ENCODE peak calls at places on chromosome 14, in five cellular contexts. Q is foreskin fibroblast, M is upper lobe of left lung, O is cardiac fibroblast, H is lung. D is an unnamed sample.
A peak's percentile ranks its signal among the peaks of the same experiment; 100 is the strongest.

GRCh38 chr14:68418192-68419118 is 374.4 kb downstream of the ZFP36L1 start:
- DNase-seq in Q (no peak), M (no peak), O (no peak), H (no peak), D (no peak)

GRCh38 chr14:99326041-99326710 is 54.2 kb upstream of the BCL11B start:
- DNase-seq in Q (no peak), M (no peak), O (no peak), H (peak; percentile 5), D (peak; percentile 54)

GRCh38 chr14:23667134-23667533 is 31.0 kb downstream of the DHRS2 start:
- DNase-seq in Q (no peak), M (no peak), O (no peak), H (no peak), D (no peak)

GRCh38 chr14:34699873-34700621 is 14.3 kb downstream of the CFL2 start:
- DNase-seq in Q (peak; percentile 87), M (no peak), O (peak; percentile 91), H (no peak), D (no peak)

GRCh38 chr14:99731536-99732435 is 47.7 kb downstream of the CYP46A1 start:
- DNase-seq in Q (no peak), M (peak; percentile 17), O (no peak), H (no peak), D (no peak)

GRCh38 chr14:44873536-44873935 is 88.2 kb downstream of the KLHL28 start:
- DNase-seq in Q (no peak), M (no peak), O (no peak), H (no peak), D (no peak)

GRCh38 chr14:67733609-67734008 is 31.9 kb downstream of the RDH12 start:
- DNase-seq in Q (no peak), M (no peak), O (no peak), H (no peak), D (no peak)

GRCh38 chr14:89625208-89625987 is 208.4 kb upstream of the FOXN3 start:
- DNase-seq in Q (no peak), M (no peak), O (peak; percentile 15), H (no peak), D (no peak)

GRCh38 chr14:53055003-53055402 is 98.1 kb downstream of the DDHD1 start:
- DNase-seq in Q (peak; percentile 50), M (no peak), O (peak; percentile 84), H (no peak), D (no peak)

GRCh38 chr14:34650786-34651584 is 21.0 kb upstream of the SNX6 start:
- DNase-seq in Q (peak; percentile 99), M (no peak), O (peak; percentile 100), H (no peak), D (no peak)

GRCh38 chr14:103402700-103403099 is 17.5 kb downstream of the MARK3 start:
- DNase-seq in Q (peak; percentile 34), M (no peak), O (peak; percentile 45), H (no peak), D (no peak)

GRCh38 chr14:79831198-79831890 is 380.0 kb downstream of the DIO2 start:
- DNase-seq in Q (peak; percentile 10), M (no peak), O (peak; percentile 82), H (no peak), D (no peak)

GRCh38 chr14:98957211-98958047 is 314.6 kb downstream of the BCL11B start:
- DNase-seq in Q (peak; percentile 9), M (peak; percentile 62), O (peak; percentile 23), H (peak; percentile 50), D (peak; percentile 43)

GRCh38 chr14:90831821-90832220 is 15.6 kb upstream of the TTC7B start:
- DNase-seq in Q (no peak), M (no peak), O (no peak), H (no peak), D (no peak)

GRCh38 chr14:26867171-26867757 is 269.4 kb upstream of the NOVA1 start:
- DNase-seq in Q (no peak), M (no peak), O (peak; percentile 17), H (no peak), D (no peak)

GRCh38 chr14:101508196-101508947 is 52.9 kb upstream of the DIO3 start:
- DNase-seq in Q (no peak), M (peak; percentile 10), O (no peak), H (no peak), D (no peak)

DNA sequence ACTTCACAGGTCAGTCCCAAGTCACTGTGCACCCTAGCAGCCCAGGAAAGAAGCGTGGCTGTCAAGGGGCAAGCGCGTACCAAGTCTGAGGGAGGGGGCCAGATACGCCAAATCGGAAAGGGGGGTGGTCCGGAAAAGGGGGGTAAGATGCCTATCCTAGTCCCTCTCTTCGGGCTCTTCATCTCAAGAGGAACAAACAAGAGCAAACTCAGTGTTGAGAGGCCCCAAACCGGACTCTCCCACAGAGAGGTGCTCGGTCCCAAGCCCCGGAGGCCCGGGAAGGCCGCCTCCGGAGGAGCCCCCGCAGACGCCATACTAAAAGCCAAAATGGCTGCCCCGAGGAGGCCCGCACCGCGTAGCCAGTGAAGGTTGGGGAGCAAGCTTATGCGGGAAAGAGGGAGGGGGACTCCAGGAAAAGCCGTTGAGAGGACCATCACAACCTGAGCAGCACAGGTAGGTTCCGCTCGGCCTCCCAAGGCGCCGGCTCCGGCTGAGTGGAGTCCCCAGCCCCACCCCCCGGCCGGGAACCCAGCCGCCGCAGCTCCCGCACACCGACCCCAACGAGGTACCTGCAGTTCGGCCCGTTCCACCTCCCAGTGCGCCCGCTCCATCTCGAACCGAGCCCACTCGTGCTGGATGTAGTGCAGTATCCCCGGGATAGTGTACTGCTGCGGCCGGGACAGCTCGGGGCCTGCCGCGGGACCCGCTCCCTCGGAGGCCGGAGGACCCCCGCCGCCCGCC is at the start of gene AP4S1:
- DNase-seq in Q (no peak), M (peak; percentile 50), O (no peak), H (peak; percentile 40), D (peak; percentile 75)
- TF ChIP-seq CTCF in Q (no peak), M (no peak), O (no peak), H (no peak), D (no peak)

DNA sequence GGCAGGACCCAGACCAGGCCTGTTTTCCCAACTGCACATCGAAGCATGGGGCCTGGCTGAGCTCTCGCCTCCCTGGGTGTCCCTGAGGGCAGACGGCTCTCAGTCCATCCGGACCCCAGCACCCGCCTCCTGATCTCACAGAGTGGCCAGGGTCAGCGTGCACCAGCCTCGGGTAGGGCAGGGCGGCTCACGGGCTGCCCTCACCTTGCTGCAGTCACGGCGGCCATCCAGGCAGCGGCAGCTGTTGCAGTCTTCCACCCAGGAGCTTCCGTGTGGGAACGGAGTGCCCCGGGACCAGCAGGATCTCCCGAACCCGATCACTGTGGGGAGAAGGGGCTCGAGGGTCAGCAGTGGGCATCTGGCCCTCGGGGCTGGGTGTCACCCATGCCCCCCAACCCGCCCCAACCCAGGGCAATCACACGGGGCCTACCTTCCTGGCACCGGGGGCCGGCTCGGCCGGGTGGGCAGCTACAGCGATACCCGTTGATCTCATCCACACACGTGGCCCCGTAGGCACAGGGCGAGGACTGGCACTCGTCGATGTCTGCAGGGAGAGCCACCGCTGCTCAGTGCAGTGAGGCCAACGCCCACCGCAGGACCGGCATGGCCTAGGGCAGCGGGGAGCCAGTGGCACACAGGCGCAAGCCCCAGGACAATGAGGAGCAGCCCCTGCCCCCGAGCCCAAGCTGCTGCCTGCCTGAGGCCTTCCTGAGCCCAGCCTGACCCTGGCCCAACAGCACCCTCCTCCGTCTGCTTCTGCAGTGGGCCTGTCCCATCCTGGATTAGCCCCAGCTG is 22.2 kb downstream of the JAG2 start:
- DNase-seq in Q (no peak), M (no peak), O (no peak), H (no peak), D (no peak)
- TF ChIP-seq CTCF in Q (no peak), M (no peak), O (no peak), H (no peak), D (no peak)

DNA sequence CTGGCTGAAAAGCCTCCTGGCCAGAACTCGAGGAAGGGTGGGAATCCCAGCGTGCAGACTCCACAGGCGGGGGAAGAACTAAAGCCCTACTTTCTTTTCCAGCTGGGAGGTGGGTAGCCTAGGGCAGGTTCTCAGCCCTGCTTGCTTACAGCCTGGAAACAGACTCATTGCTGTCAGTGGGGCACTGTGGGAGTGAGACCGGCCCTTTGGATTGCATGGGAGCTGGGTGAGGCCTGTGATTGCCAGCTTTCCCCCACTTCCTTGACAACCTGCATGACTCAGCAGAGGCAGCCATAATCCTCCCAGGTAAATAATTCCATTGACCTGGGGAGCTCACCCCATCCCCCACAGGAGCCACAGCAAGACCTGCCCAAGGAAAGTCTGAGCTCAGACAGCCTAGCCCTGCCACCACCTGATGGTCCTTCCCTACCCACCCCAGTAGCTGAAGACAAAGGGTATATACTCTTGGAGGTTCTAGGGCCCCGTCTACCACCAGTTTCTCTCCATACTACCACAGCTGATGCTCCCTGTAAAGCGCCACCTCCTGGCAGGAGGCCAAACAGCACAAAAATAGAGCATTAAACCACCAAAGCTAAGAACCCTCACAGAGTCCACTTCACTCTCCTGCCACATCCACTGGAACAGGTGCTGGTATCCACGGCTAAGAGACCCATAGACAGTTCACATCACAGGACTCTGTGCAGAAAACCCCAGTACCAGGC is 294.1 kb downstream of the SEC23A start:
- DNase-seq in Q (no peak), M (no peak), O (no peak), H (no peak), D (no peak)
- TF ChIP-seq CTCF in Q (no peak), M (no peak), O (no peak), H (no peak), D (peak; percentile 28)

GRCh38 chr14:73949752-73950734 is at the start of the genes COQ6 and FAM161B:
- DNase-seq in Q (peak; percentile 95), M (peak; percentile 96), O (peak; percentile 97), H (peak; percentile 96), D (peak; percentile 94)
- TF ChIP-seq CTCF in Q (no peak), M (peak; percentile 10), O (no peak), H (no peak), D (no peak)

GRCh38 chr14:87332001-87332400 is 661.0 kb downstream of the GALC start:
- DNase-seq in Q (peak; percentile 6), M (no peak), O (peak; percentile 30), H (no peak), D (no peak)

DNA sequence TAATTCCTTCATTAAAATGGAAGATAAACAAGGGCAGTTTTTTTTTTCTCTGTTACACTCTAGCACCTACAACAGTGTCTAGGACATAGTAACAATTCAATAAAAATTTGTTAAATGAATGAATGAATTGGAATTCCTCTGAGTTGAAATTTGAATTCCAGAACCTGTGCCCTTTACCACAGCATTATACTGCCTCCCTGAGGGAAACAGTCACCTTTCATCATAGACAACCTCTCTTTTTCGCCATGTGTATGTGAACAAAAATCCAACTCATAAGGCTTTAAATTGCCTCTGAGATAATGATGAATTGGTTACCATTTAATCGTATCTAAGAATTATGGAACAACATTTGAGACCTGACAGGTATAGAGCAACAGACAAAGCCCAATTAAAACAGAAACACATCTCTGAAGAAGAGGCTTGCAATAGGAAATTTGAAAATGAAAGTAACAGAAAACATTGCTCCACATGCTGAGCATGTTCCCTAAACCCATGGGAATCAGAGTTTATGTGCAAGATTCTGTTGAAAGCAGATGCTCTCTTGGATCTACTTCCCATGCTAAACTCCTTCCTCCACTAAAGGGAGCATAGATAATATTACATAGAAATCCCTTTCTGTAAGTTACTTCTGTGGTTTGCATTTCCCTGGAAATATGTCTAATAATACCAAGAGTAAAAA is 657.8 kb downstream of the GALC start:
- DNase-seq in Q (no peak), M (no peak), O (no peak), H (no peak), D (no peak)
- TF ChIP-seq CTCF in Q (no peak), M (no peak), O (no peak), H (no peak), D (peak; percentile 19)